ENCODE peak calls at places on chromosomes 13 and 19, in four cellular contexts. N, O, F and D are unnamed samples.
A peak's percentile ranks its signal among the peaks of the same experiment; 100 is the strongest.

GRCh38 chr19:46478356-46478986 is 7.1 kb upstream of the PNMA8A start:
- DNase-seq in O (no peak), N (no peak), F (no peak), D (no peak)

GRCh38 chr19:35890113-35890650 is 10.2 kb downstream of the NFKBID start:
- DNase-seq in F (no peak), O (no peak), N (no peak), D (no peak)

GRCh38 chr13:76992548-76993001 is 694 bp downstream of the CLN5 start:
- DNase-seq in O (peak; percentile 37), N (no peak), F (no peak), D (peak; percentile 65)

GRCh38 chr19:38664503-38665211 is 17.2 kb downstream of the ACTN4 start:
- DNase-seq in N (no peak), F (no peak), O (no peak), D (no peak)

GRCh38 chr13:111964411-111965035 is 102.4 kb upstream of the SOX1 start:
- DNase-seq in O (no peak), F (no peak), N (no peak), D (no peak)

GRCh38 chr13:78497702-78498319 is 105.5 kb downstream of the POU4F1 start:
- DNase-seq in O (no peak), N (no peak), F (no peak), D (no peak)

GRCh38 chr13:65460136-65460535 is 1770.0 kb downstream of the PCDH9 start:
- DNase-seq in F (no peak), N (no peak), O (no peak), D (no peak)

GRCh38 chr13:102128216-102128800 is 273.5 kb downstream of the FGF14 start:
- DNase-seq in O (no peak), F (no peak), N (no peak), D (no peak)

GRCh38 chr13:60990032-60990733 is 425.5 kb downstream of the PCDH20 start:
- DNase-seq in N (no peak), F (peak; percentile 37), O (peak; percentile 4), D (peak; percentile 16)

GRCh38 chr13:111642156-111642767 is 321.8 kb downstream of the TEX29 start:
- DNase-seq in O (no peak), F (no peak), N (no peak), D (no peak)

GRCh38 chr19:37929512-37929911 is 22.5 kb downstream of the SIPA1L3 start:
- DNase-seq in N (no peak), O (no peak), F (no peak), D (no peak)

GRCh38 chr13:84867246-84867645 is 932.0 kb downstream of the SLITRK6 start:
- DNase-seq in F (no peak), N (no peak), O (no peak), D (no peak)

GRCh38 chr13:48304132-48304876 is 753 bp downstream of the RB1 start:
- DNase-seq in F (peak; percentile 34), O (peak; percentile 38), N (peak; percentile 21), D (peak; percentile 58)

GRCh38 chr13:84686973-84687372 is 804.7 kb upstream of the SLITRK1 start:
- DNase-seq in O (no peak), F (no peak), N (no peak), D (no peak)

GRCh38 chr19:44260343-44260681 is 626 bp downstream of the ZNF233 start:
- DNase-seq in F (no peak), N (no peak), O (no peak), D (peak; percentile 33)

GRCh38 chr19:7871280-7871529 is 3.0 kb downstream of the PRR36 start:
- DNase-seq in O (no peak), F (no peak), N (no peak), D (no peak)

GRCh38 chr19:47228937-47229673 is 1.9 kb downstream of the BBC3 start:
- DNase-seq in N (no peak), F (no peak), O (no peak), D (peak; percentile 51)

GRCh38 chr19:54316746-54317107 is 3.8 kb upstream of the LILRA5 start:
- DNase-seq in F (no peak), N (peak; percentile 34), O (peak; percentile 28), D (no peak)

GRCh38 chr13:43608400-43609137 is 178.2 kb downstream of the ENOX1 start:
- DNase-seq in F (no peak), O (no peak), N (no peak), D (no peak)

GRCh38 chr13:66635526-66635925 is 594.6 kb downstream of the PCDH9 start:
- DNase-seq in O (no peak), F (no peak), N (no peak), D (no peak)

GRCh38 chr19:50500060-50500752 is 10.8 kb downstream of the JOSD2 start:
- DNase-seq in F (no peak), O (no peak), N (peak; percentile 81), D (peak; percentile 48)

GRCh38 chr19:7605490-7606222 is 10.0 kb downstream of the CAMSAP3 start:
- DNase-seq in F (no peak), O (peak; percentile 40), N (no peak), D (no peak)

GRCh38 chr19:6416658-6417405 is 7.8 kb downstream of the KHSRP start:
- DNase-seq in F (no peak), O (no peak), N (no peak), D (no peak)

GRCh38 chr13:59364508-59365187 is 799.1 kb downstream of the DIAPH3 start:
- DNase-seq in O (peak; percentile 6), F (no peak), N (no peak), D (no peak)

GRCh38 chr19:50493171-50493570 is 16.5 kb upstream of the GARIN5A start:
- DNase-seq in F (no peak), N (no peak), O (no peak), D (no peak)

GRCh38 chr13:22061371-22061805 is 390.5 kb downstream of the FGF9 start:
- DNase-seq in F (no peak), O (no peak), N (no peak), D (no peak)

GRCh38 chr13:48431987-48432615 is 19.2 kb upstream of the LPAR6 start:
- DNase-seq in N (no peak), F (no peak), O (no peak), D (no peak)

GRCh38 chr13:43036386-43037220 is 13.2 kb downstream of the DNAJC15 start:
- DNase-seq in O (peak; percentile 46), F (no peak), N (peak; percentile 75), D (no peak)

GRCh38 chr13:98813993-98814392 is 61.5 kb upstream of the SLC15A1 start:
- DNase-seq in O (no peak), N (no peak), F (no peak), D (no peak)

GRCh38 chr19:44644391-44645016 is 794 bp downstream of the PVR start:
- DNase-seq in O (peak; percentile 61), N (no peak), F (no peak), D (peak; percentile 45)

GRCh38 chr13:113816248-113816924 is 47.5 kb downstream of the GAS6 start:
- DNase-seq in O (no peak), F (no peak), N (no peak), D (no peak)

GRCh38 chr19:18279516-18280246 is 1.7 kb downstream of the JUND start:
- DNase-seq in F (peak; percentile 92), O (peak; percentile 94), N (peak; percentile 91), D (peak; percentile 95)

GRCh38 chr19:18281082-18282020 is at the start of gene JUND:
- DNase-seq in N (peak; percentile 99), O (peak; percentile 99), F (peak; percentile 99), D (peak; percentile 97)

GRCh38 chr19:18279266-18279515 is 2.2 kb downstream of the JUND start:
- DNase-seq in O (no peak), F (no peak), N (no peak), D (no peak)

GRCh38 chr19:18280247-18281081 is 958 bp downstream of the JUND start:
- DNase-seq in N (peak; percentile 82), O (peak; percentile 86), F (peak; percentile 84), D (peak; percentile 85)

GRCh38 chr19:18278521-18279265 is 2.7 kb downstream of the JUND start:
- DNase-seq in O (peak; percentile 36), N (no peak), F (peak; percentile 52), D (no peak)
- TF ChIP-seq CTCF in O (peak; percentile 35), N (no peak), F (no peak), D (no peak)

DNA sequence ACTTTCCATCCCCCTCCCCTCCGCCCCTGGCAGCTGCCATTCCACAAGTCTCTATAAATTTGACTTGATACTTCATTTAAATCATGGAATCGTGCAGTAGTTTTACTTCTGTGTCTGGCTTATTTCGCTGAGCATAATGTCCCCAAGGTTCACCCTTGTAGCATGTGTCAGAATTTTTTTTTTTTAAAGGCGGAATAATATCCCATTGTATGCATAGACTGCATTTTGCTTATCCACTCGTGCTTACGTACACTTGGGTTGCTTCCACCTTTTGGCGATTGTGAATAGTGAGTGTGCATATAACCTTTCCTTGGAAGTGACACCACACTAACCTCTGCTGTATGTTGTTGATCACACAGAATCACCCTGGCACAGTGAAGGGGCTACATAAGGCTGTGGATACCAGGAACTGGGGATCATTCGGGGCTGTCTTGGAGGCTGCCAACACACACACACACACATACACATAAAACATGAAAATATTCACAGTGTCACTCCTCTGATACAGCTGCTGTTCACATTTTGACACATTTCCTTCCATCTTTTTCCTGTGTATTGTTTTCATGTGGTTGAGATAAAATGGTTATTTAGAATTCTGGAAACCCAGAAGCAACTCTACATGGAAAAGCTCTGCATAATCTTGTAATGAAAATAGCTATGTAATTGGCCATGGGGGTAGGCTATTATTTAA is 13.3 kb downstream of the ZNF71 start:
- DNase-seq in F (no peak), O (no peak), N (no peak), D (no peak)
- H3K36me3 ChIP-seq in F (peaks cover 3% of the 10 kb centered on the region), O (no peaks in the 10 kb centered on the region), N (no peaks in the 10 kb centered on the region), D (no peaks in the 10 kb centered on the region)

DNA sequence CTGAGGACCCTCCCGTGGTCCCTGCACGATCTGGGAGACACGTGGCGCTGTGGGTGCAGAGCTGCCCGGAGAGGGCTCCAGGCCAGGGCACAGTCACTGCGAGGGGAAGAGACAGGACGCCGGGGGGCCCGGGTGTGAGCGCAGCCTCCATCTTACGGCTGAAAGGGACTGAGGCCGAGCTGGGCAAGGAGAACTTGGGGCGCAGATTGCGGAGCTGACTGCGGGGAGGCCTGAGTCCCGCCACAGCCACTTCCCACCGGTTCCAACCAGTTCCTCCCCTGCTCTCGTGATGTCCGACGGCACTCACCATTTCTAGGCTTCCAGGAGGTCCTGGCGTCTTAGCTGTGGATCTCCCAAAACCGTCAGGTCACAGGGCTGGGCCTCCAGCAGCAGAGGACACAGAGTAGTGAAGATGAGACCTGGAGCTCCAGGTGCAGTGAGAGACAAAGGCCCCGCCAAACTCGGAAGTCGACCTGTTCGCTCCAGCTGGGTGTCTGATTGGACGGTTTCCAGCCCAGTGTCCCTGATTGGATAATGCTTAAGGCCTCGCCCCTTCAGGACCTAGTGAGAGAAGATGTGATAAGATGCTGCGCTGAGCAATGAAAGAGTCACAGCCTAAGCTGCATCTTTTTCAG is 4.8 kb upstream of the ZNF253 start:
- DNase-seq in N (no peak), F (no peak), O (peak; percentile 41), D (no peak)
- H3K4me3 ChIP-seq in N (peak overlapping the region; percentile 28), F (peak overlapping the region; percentile 22), O (no peak overlapping the region), D (no peak overlapping the region)

GRCh38 chr13:96984061-96984508 is 10.2 kb downstream of the OXGR1 start:
- DNase-seq in F (peak; percentile 78), O (peak; percentile 81), N (no peak), D (peak; percentile 67)
- TF ChIP-seq CTCF in F (no peak), O (peak; percentile 50), N (no peak), D (peak; percentile 11)

GRCh38 chr19:4059493-4059880 is 7.2 kb downstream of the ZBTB7A start:
- DNase-seq in F (peak; percentile 70), O (no peak), N (no peak), D (peak; percentile 90)
- H3K36me3 ChIP-seq in F (peaks cover 8% of the 10 kb centered on the region), O (no peaks in the 10 kb centered on the region), N (peaks cover 2% of the 10 kb centered on the region), D (no peaks in the 10 kb centered on the region)

DNA sequence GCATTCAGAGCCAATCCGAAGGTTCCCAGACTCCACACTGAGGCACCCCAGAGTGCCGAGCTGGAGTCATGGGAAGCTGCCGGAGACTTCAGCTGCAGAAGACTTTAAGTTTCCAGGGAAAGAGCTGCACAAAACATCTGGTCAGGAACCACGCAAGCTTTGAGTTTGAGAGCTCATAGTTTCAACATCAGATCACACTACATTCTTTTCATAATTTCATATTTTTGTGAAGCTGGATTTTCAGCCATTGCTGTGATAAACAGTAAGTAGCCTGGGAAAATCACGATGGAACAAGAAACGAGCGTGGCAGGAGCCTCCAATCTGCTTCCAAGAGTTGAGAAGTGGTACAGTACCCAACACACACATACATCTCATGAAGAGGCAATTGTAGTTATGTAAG is 25.5 kb upstream of the ATP12A start:
- DNase-seq in O (no peak), F (no peak), N (no peak), D (no peak)
- H3K4me3 ChIP-seq in O (no peak overlapping the region), F (no peak overlapping the region), N (no peak overlapping the region), D (no peak overlapping the region)